ENCODE peak calls at places on chromosomes 4 and X, in four cellular contexts. One of them, this sample, is unnamed.

GRCh38 chr4:139077567-139078355 is 62.2 kb downstream of the NOCT start:
- DNase-seq in neural progenitor cell: no peak
- DNase-seq in hepatocyte: no peak
- DNase-seq in MM.1S: no peak
- DNase-seq in this sample: no peak

GRCh38 chrX:70433848-70434351 is 10.7 kb upstream of the DLG3 start:
- DNase-seq in neural progenitor cell: peak; percentile 83
- DNase-seq in hepatocyte: peak; percentile 83
- DNase-seq in MM.1S: peak; percentile 72
- DNase-seq in this sample: peak; percentile 64

GRCh38 chr4:181688886-181689285 is 554.3 kb upstream of the TENM3 start:
- DNase-seq in neural progenitor cell: no peak
- DNase-seq in hepatocyte: no peak
- DNase-seq in MM.1S: no peak
- DNase-seq in this sample: no peak

GRCh38 chr4:39312821-39313220 is 53.3 kb downstream of the RFC1 start:
- DNase-seq in neural progenitor cell: no peak
- DNase-seq in hepatocyte: no peak
- DNase-seq in MM.1S: no peak
- DNase-seq in this sample: no peak

GRCh38 chr4:141807073-141807472 is 170.7 kb downstream of the IL15 start:
- DNase-seq in neural progenitor cell: no peak
- DNase-seq in hepatocyte: no peak
- DNase-seq in MM.1S: no peak
- DNase-seq in this sample: peak; percentile 69

GRCh38 chrX:111129949-111130348 is 34.0 kb downstream of the PAK3 start:
- DNase-seq in neural progenitor cell: no peak
- DNase-seq in hepatocyte: no peak
- DNase-seq in MM.1S: no peak
- DNase-seq in this sample: no peak

GRCh38 chr4:126736133-126736518 is 896.6 kb upstream of the INTU start:
- DNase-seq in neural progenitor cell: no peak
- DNase-seq in hepatocyte: no peak
- DNase-seq in MM.1S: no peak
- DNase-seq in this sample: no peak

GRCh38 chr4:4860803-4861591 is 1.5 kb downstream of the MSX1 start:
- DNase-seq in neural progenitor cell: peak; percentile 76
- DNase-seq in hepatocyte: peak; percentile 53
- DNase-seq in MM.1S: no peak
- DNase-seq in this sample: no peak

GRCh38 chrX:100812216-100813158 is 7.7 kb upstream of the CSTF2 start:
- DNase-seq in neural progenitor cell: no peak
- DNase-seq in hepatocyte: no peak
- DNase-seq in MM.1S: no peak
- DNase-seq in this sample: peak; percentile 6

GRCh38 chr4:10006236-10006603 is 15.1 kb downstream of the SLC2A9 start:
- DNase-seq in neural progenitor cell: no peak
- DNase-seq in hepatocyte: peak; percentile 48
- DNase-seq in MM.1S: no peak
- DNase-seq in this sample: peak; percentile 89

GRCh38 chrX:19627533-19627932 is 112.2 kb upstream of the MAP3K15 start:
- DNase-seq in neural progenitor cell: no peak
- DNase-seq in hepatocyte: no peak
- DNase-seq in MM.1S: no peak
- DNase-seq in this sample: peak; percentile 62

GRCh38 chr4:16627999-16628398 is 270.4 kb downstream of the LDB2 start:
- DNase-seq in neural progenitor cell: no peak
- DNase-seq in hepatocyte: peak; percentile 9
- DNase-seq in MM.1S: no peak
- DNase-seq in this sample: peak; percentile 90

GRCh38 chr4:69473699-69474098 is 22.0 kb downstream of the UGT2B4 start:
- DNase-seq in neural progenitor cell: no peak
- DNase-seq in hepatocyte: no peak
- DNase-seq in MM.1S: no peak
- DNase-seq in this sample: no peak

GRCh38 chrX:75278991-75279390 is 5.1 kb downstream of the UPRT start:
- DNase-seq in neural progenitor cell: no peak
- DNase-seq in hepatocyte: no peak
- DNase-seq in MM.1S: no peak
- DNase-seq in this sample: no peak

GRCh38 chr4:946517-947471 is 14.5 kb downstream of the TMEM175 start:
- DNase-seq in neural progenitor cell: no peak
- DNase-seq in hepatocyte: no peak
- DNase-seq in MM.1S: no peak
- DNase-seq in this sample: no peak

GRCh38 chr4:147056951-147057630 is 111.4 kb upstream of the TTC29 start:
- DNase-seq in neural progenitor cell: no peak
- DNase-seq in hepatocyte: no peak
- DNase-seq in MM.1S: peak; percentile 38
- DNase-seq in this sample: peak; percentile 6

GRCh38 chr4:106583108-106583507 is 214.5 kb upstream of the GIMD1 start:
- DNase-seq in neural progenitor cell: no peak
- DNase-seq in hepatocyte: no peak
- DNase-seq in MM.1S: no peak
- DNase-seq in this sample: peak; percentile 20

GRCh38 chrX:134294548-134294947 is 57.6 kb downstream of the CCDC160 start:
- DNase-seq in neural progenitor cell: no peak
- DNase-seq in hepatocyte: no peak
- DNase-seq in MM.1S: no peak
- DNase-seq in this sample: peak; percentile 9

GRCh38 chrX:41906515-41907165 is 16.7 kb downstream of the CASK start:
- DNase-seq in neural progenitor cell: no peak
- DNase-seq in hepatocyte: no peak
- DNase-seq in MM.1S: no peak
- DNase-seq in this sample: peak; percentile 37

GRCh38 chrX:103584606-103585005 is 709 bp upstream of the TCEAL4 start:
- DNase-seq in neural progenitor cell: peak; percentile 12
- DNase-seq in hepatocyte: no peak
- DNase-seq in MM.1S: no peak
- DNase-seq in this sample: peak; percentile 11

GRCh38 chr4:75698162-75698962 is 25.2 kb upstream of the G3BP2 start:
- DNase-seq in neural progenitor cell: no peak
- DNase-seq in hepatocyte: no peak
- DNase-seq in MM.1S: no peak
- DNase-seq in this sample: no peak

GRCh38 chr4:27894951-27895350 is 1034.3 kb downstream of the STIM2 start:
- DNase-seq in neural progenitor cell: no peak
- DNase-seq in hepatocyte: no peak
- DNase-seq in MM.1S: no peak
- DNase-seq in this sample: no peak

GRCh38 chrX:104047171-104047570 is 7.4 kb downstream of the H2BW2 start:
- DNase-seq in neural progenitor cell: no peak
- DNase-seq in hepatocyte: no peak
- DNase-seq in MM.1S: no peak
- DNase-seq in this sample: no peak

GRCh38 chrX:54452920-54453319 is 12.7 kb downstream of the TSR2 start:
- DNase-seq in neural progenitor cell: peak; percentile 57
- DNase-seq in hepatocyte: peak; percentile 25
- DNase-seq in MM.1S: no peak
- DNase-seq in this sample: peak; percentile 9

GRCh38 chr4:6377626-6378492 is 94.6 kb downstream of the PPP2R2C start:
- DNase-seq in neural progenitor cell: peak; percentile 83
- DNase-seq in hepatocyte: no peak
- DNase-seq in MM.1S: no peak
- DNase-seq in this sample: no peak

GRCh38 chr4:119286377-119287002 is 35.4 kb downstream of the FABP2 start:
- DNase-seq in neural progenitor cell: peak; percentile 38
- DNase-seq in hepatocyte: peak; percentile 64
- DNase-seq in MM.1S: peak; percentile 62
- DNase-seq in this sample: peak; percentile 62

GRCh38 chr4:159639924-159640323 is 537.0 kb downstream of the RAPGEF2 start:
- DNase-seq in neural progenitor cell: no peak
- DNase-seq in hepatocyte: no peak
- DNase-seq in MM.1S: no peak
- DNase-seq in this sample: no peak

GRCh38 chr4:84967292-84967651 is 782 bp upstream of the WDFY3 start:
- DNase-seq in neural progenitor cell: no peak
- DNase-seq in hepatocyte: no peak
- DNase-seq in MM.1S: no peak
- DNase-seq in this sample: no peak

GRCh38 chr4:86302242-86302641 is 57.6 kb downstream of the MAPK10 start:
- DNase-seq in neural progenitor cell: peak; percentile 79
- DNase-seq in hepatocyte: peak; percentile 44
- DNase-seq in MM.1S: no peak
- DNase-seq in this sample: no peak

GRCh38 chrX:77925764-77926163 is 15.3 kb downstream of the ATP7A start:
- DNase-seq in neural progenitor cell: no peak
- DNase-seq in hepatocyte: no peak
- DNase-seq in MM.1S: peak; percentile 63
- DNase-seq in this sample: no peak

GRCh38 chr4:182835006-182835740 is 82.0 kb downstream of the DCTD start:
- DNase-seq in neural progenitor cell: no peak
- DNase-seq in hepatocyte: no peak
- DNase-seq in MM.1S: no peak
- DNase-seq in this sample: no peak

GRCh38 chr4:81235982-81236749 is 21.1 kb upstream of the PRKG2 start:
- DNase-seq in neural progenitor cell: no peak
- DNase-seq in hepatocyte: no peak
- DNase-seq in MM.1S: no peak
- DNase-seq in this sample: no peak

GRCh38 chrX:102950908-102951866 is 14.1 kb downstream of the RAB40AL start:
- DNase-seq in neural progenitor cell: peak; percentile 58
- DNase-seq in hepatocyte: peak; percentile 42
- DNase-seq in MM.1S: peak; percentile 47
- DNase-seq in this sample: peak; percentile 81

GRCh38 chrX:21166302-21166982 is 207.8 kb upstream of the CNKSR2 start:
- DNase-seq in neural progenitor cell: no peak
- DNase-seq in hepatocyte: no peak
- DNase-seq in MM.1S: no peak
- DNase-seq in this sample: peak; percentile 24

GRCh38 chr4:8556341-8557150 is 23.6 kb upstream of the GPR78 start:
- DNase-seq in neural progenitor cell: no peak
- DNase-seq in hepatocyte: no peak
- DNase-seq in MM.1S: no peak
- DNase-seq in this sample: no peak

GRCh38 chr4:51942108-51942832 is 77.9 kb downstream of the LRRC66 start:
- DNase-seq in neural progenitor cell: no peak
- DNase-seq in hepatocyte: no peak
- DNase-seq in MM.1S: no peak
- DNase-seq in this sample: peak; percentile 75

DNA sequence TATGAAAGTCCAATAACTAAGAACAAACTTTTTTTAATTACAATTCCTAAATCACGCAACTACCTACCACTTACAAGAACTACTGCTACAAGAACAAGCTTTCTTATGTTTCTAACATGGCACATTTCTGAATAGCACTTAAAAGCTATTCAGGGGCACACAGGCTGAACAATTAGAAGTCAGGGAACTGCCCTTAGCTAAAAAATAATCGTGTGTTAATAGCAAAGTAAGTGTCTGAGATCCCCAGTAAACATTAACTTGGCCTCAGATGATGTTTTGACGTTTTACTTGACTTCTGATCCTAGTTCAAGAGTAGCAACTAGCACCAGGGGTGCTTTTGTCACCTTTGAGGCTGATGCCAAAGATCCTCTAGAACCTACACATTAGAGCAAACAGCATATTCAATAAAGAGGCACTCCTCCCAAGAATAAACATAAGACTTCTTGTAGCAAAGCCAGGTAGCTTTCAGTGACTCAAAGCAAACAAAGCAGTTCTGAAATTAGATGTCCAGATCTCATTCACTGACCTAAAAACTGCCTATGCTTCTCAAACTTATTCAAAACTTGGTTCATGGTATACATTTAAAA is 16.2 kb downstream of the SPOCK3 start:
- DNase-seq in neural progenitor cell: no peak
- DNase-seq in hepatocyte: peak; percentile 37
- DNase-seq in MM.1S: no peak
- DNase-seq in this sample: peak; percentile 79
- TF ChIP-seq EZH2phosphoT487 in neural progenitor cell: no peak
- TF ChIP-seq EZH2phosphoT487 in hepatocyte: no peak
- TF ChIP-seq EZH2phosphoT487 in MM.1S: no peak
- TF ChIP-seq EZH2phosphoT487 in this sample: no peak

GRCh38 chr4:102141855-102142254 is 203.4 kb downstream of the SLC39A8 start:
- DNase-seq in neural progenitor cell: no peak
- DNase-seq in hepatocyte: no peak
- DNase-seq in MM.1S: no peak
- DNase-seq in this sample: no peak
- TF ChIP-seq EZH2phosphoT487 in neural progenitor cell: no peak
- TF ChIP-seq EZH2phosphoT487 in hepatocyte: no peak
- TF ChIP-seq EZH2phosphoT487 in MM.1S: no peak
- TF ChIP-seq EZH2phosphoT487 in this sample: no peak

DNA sequence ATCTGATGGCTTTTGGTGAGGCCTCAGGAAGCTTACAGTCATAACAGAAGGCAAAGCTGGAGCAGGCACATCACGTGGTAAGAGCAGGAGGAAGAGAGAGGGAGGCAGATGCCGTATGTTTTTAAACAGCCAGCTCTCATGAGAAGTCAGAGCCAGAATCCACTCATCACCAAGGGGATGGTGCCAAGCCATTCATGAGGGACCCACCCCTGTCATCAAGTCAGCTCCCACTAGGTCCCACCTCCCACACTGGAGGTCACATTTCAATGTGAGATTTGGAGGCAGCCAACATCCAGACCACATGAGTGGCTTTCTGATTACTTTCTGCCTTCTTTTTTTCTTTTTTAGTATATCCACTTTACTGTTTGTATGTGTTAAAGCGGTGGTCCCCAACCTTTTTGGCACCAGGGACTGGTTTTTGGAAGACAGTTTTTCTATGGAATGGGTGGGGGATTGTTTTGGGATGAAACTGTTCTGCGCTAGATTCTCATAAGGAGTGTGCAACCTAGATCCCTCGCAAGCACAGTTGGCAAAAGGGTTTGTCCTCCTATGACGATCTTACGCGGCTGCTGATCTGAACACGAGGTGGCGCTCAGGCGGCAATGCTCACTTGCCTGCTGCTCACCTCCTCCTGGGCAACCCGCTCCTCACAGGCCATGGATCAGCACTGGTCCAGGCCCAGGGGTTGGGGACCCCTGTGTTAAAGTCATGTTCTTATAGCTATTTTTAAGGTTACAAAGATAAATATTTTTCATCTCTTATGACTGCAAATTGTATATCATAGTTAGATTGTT is 61.7 kb downstream of the SLIT2 start:
- DNase-seq in neural progenitor cell: peak; percentile 74
- DNase-seq in hepatocyte: peak; percentile 46
- DNase-seq in MM.1S: peak; percentile 33
- DNase-seq in this sample: no peak
- TF ChIP-seq EZH2phosphoT487 in neural progenitor cell: no peak
- TF ChIP-seq EZH2phosphoT487 in hepatocyte: no peak
- TF ChIP-seq EZH2phosphoT487 in MM.1S: no peak
- TF ChIP-seq EZH2phosphoT487 in this sample: no peak

DNA sequence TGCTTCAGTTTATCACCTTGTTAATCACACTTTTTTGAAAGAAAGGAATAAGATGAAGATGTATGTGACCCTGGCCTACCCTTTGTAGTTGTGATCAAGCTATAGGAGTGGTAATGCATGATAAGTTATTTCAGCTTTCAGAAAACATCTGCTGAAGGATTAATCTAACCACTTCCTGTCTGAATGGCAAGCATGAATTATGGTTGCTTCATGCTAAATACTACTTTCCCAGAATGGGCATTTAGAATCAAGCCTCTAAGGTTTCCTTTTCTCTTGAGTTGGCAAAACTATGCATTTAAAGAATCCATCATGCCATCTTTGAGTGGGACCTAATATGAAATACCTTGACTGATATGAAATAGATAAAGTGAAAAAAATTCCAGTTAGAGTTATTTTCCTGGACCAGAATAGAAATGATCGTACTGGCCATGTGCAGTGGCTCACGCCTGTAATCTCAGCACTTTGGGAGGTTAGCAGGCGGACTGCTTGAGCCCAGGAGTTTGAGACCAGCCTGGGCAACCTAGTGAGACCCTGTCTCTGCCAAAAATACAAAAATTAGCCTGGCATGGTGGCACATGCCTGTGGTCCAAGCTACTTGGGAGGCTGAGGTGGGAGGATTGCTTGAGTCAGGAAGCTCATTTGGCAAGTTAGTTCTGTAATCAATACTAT is 59.1 kb downstream of the ANXA3 start:
- DNase-seq in neural progenitor cell: no peak
- DNase-seq in hepatocyte: no peak
- DNase-seq in MM.1S: peak; percentile 74
- DNase-seq in this sample: no peak
- TF ChIP-seq EZH2phosphoT487 in neural progenitor cell: no peak
- TF ChIP-seq EZH2phosphoT487 in hepatocyte: no peak
- TF ChIP-seq EZH2phosphoT487 in MM.1S: no peak
- TF ChIP-seq EZH2phosphoT487 in this sample: no peak

This sample was measured in PC-3.